ENCODE peak calls at places on chromosomes 16 and 17, in eight cellular contexts. One of them, this sample, is unnamed.

GRCh38 chr16:73214825-73215481 is 167.0 kb upstream of the ZFHX3 start:
- DNase-seq in Caco-2: no peak
- DNase-seq in left ventricle myocardium inferior: no peak
- DNase-seq in AG04450: peak
- DNase-seq in psoas muscle: no peak
- DNase-seq in testis: no peak
- DNase-seq in heart right ventricle: no peak
- DNase-seq in fibroblast of pulmonary artery: peak
- DNase-seq in this sample: no peak

GRCh38 chr17:73304971-73305786 is 6.6 kb downstream of the CDC42EP4 start:
- DNase-seq in Caco-2: no peak
- DNase-seq in left ventricle myocardium inferior: peak
- DNase-seq in AG04450: no peak
- DNase-seq in psoas muscle: peak
- DNase-seq in testis: peak
- DNase-seq in heart right ventricle: peak
- DNase-seq in fibroblast of pulmonary artery: peak
- DNase-seq in this sample: peak

GRCh38 chr16:27179500-27180072 is 23.7 kb upstream of the KDM8 start:
- DNase-seq in Caco-2: peak
- DNase-seq in left ventricle myocardium inferior: peak
- DNase-seq in AG04450: no peak
- DNase-seq in psoas muscle: peak
- DNase-seq in testis: peak
- DNase-seq in heart right ventricle: peak
- DNase-seq in fibroblast of pulmonary artery: peak
- DNase-seq in this sample: peak

GRCh38 chr17:17698869-17699351 is 17.7 kb downstream of the RAI1 start:
- DNase-seq in Caco-2: no peak
- DNase-seq in left ventricle myocardium inferior: no peak
- DNase-seq in AG04450: no peak
- DNase-seq in psoas muscle: no peak
- DNase-seq in testis: peak
- DNase-seq in heart right ventricle: no peak
- DNase-seq in fibroblast of pulmonary artery: no peak
- DNase-seq in this sample: no peak

GRCh38 chr16:69476920-69477418 is 52.5 kb downstream of the CYB5B start:
- DNase-seq in Caco-2: peak
- DNase-seq in left ventricle myocardium inferior: no peak
- DNase-seq in AG04450: peak
- DNase-seq in psoas muscle: no peak
- DNase-seq in testis: no peak
- DNase-seq in heart right ventricle: no peak
- DNase-seq in fibroblast of pulmonary artery: peak
- DNase-seq in this sample: peak

GRCh38 chr16:49775581-49775980 is 80.3 kb downstream of the ZNF423 start:
- DNase-seq in Caco-2: no peak
- DNase-seq in left ventricle myocardium inferior: no peak
- DNase-seq in AG04450: no peak
- DNase-seq in psoas muscle: no peak
- DNase-seq in testis: no peak
- DNase-seq in heart right ventricle: no peak
- DNase-seq in fibroblast of pulmonary artery: no peak
- DNase-seq in this sample: no peak

GRCh38 chr17:4074831-4075495 is 67.9 kb downstream of the ZZEF1 start:
- DNase-seq in Caco-2: no peak
- DNase-seq in left ventricle myocardium inferior: no peak
- DNase-seq in AG04450: peak
- DNase-seq in psoas muscle: no peak
- DNase-seq in testis: peak
- DNase-seq in heart right ventricle: no peak
- DNase-seq in fibroblast of pulmonary artery: peak
- DNase-seq in this sample: peak

GRCh38 chr16:35795361-35796029 is 2336.1 kb downstream of the TP53TG3F start:
- DNase-seq in Caco-2: no peak
- DNase-seq in left ventricle myocardium inferior: no peak
- DNase-seq in AG04450: no peak
- DNase-seq in psoas muscle: no peak
- DNase-seq in testis: peak
- DNase-seq in heart right ventricle: no peak
- DNase-seq in fibroblast of pulmonary artery: no peak
- DNase-seq in this sample: no peak

GRCh38 chr17:75129576-75129975 is 2.0 kb downstream of the NT5C start:
- DNase-seq in Caco-2: no peak
- DNase-seq in left ventricle myocardium inferior: no peak
- DNase-seq in AG04450: no peak
- DNase-seq in psoas muscle: no peak
- DNase-seq in testis: no peak
- DNase-seq in heart right ventricle: no peak
- DNase-seq in fibroblast of pulmonary artery: no peak
- DNase-seq in this sample: no peak

GRCh38 chr17:77328823-77329740 is 188.3 kb downstream of the SEC14L1 start:
- DNase-seq in Caco-2: no peak
- DNase-seq in left ventricle myocardium inferior: no peak
- DNase-seq in AG04450: no peak
- DNase-seq in psoas muscle: no peak
- DNase-seq in testis: peak
- DNase-seq in heart right ventricle: no peak
- DNase-seq in fibroblast of pulmonary artery: no peak
- DNase-seq in this sample: no peak

GRCh38 chr16:82695806-82696205 is 69.0 kb downstream of the CDH13 start:
- DNase-seq in Caco-2: no peak
- DNase-seq in left ventricle myocardium inferior: no peak
- DNase-seq in AG04450: no peak
- DNase-seq in psoas muscle: no peak
- DNase-seq in testis: no peak
- DNase-seq in heart right ventricle: no peak
- DNase-seq in fibroblast of pulmonary artery: no peak
- DNase-seq in this sample: no peak

GRCh38 chr16:79307214-79307613 is 293.3 kb downstream of the MAF start:
- DNase-seq in Caco-2: no peak
- DNase-seq in left ventricle myocardium inferior: peak
- DNase-seq in AG04450: no peak
- DNase-seq in psoas muscle: peak
- DNase-seq in testis: peak
- DNase-seq in heart right ventricle: peak
- DNase-seq in fibroblast of pulmonary artery: no peak
- DNase-seq in this sample: no peak

GRCh38 chr17:66395961-66396360 is 93.5 kb downstream of the PRKCA start:
- DNase-seq in Caco-2: no peak
- DNase-seq in left ventricle myocardium inferior: no peak
- DNase-seq in AG04450: no peak
- DNase-seq in psoas muscle: no peak
- DNase-seq in testis: no peak
- DNase-seq in heart right ventricle: no peak
- DNase-seq in fibroblast of pulmonary artery: no peak
- DNase-seq in this sample: no peak

GRCh38 chr17:10120749-10121148 is 77.7 kb downstream of the GAS7 start:
- DNase-seq in Caco-2: no peak
- DNase-seq in left ventricle myocardium inferior: no peak
- DNase-seq in AG04450: no peak
- DNase-seq in psoas muscle: no peak
- DNase-seq in testis: no peak
- DNase-seq in heart right ventricle: no peak
- DNase-seq in fibroblast of pulmonary artery: no peak
- DNase-seq in this sample: no peak

GRCh38 chr16:75648265-75649076 is 898 bp downstream of the TERF2IP start:
- DNase-seq in Caco-2: peak
- DNase-seq in left ventricle myocardium inferior: peak
- DNase-seq in AG04450: peak
- DNase-seq in psoas muscle: peak
- DNase-seq in testis: peak
- DNase-seq in heart right ventricle: peak
- DNase-seq in fibroblast of pulmonary artery: peak
- DNase-seq in this sample: peak

GRCh38 chr16:73265124-73265838 is 217.4 kb upstream of the ZFHX3 start:
- DNase-seq in Caco-2: no peak
- DNase-seq in left ventricle myocardium inferior: no peak
- DNase-seq in AG04450: no peak
- DNase-seq in psoas muscle: no peak
- DNase-seq in testis: no peak
- DNase-seq in heart right ventricle: no peak
- DNase-seq in fibroblast of pulmonary artery: no peak
- DNase-seq in this sample: no peak

GRCh38 chr16:3488801-3489200 is 6.5 kb downstream of the C16orf90 start:
- DNase-seq in Caco-2: no peak
- DNase-seq in left ventricle myocardium inferior: no peak
- DNase-seq in AG04450: no peak
- DNase-seq in psoas muscle: no peak
- DNase-seq in testis: no peak
- DNase-seq in heart right ventricle: no peak
- DNase-seq in fibroblast of pulmonary artery: no peak
- DNase-seq in this sample: no peak

GRCh38 chr16:50193594-50193993 is 40.5 kb downstream of the TENT4B start:
- DNase-seq in Caco-2: no peak
- DNase-seq in left ventricle myocardium inferior: no peak
- DNase-seq in AG04450: no peak
- DNase-seq in psoas muscle: no peak
- DNase-seq in testis: no peak
- DNase-seq in heart right ventricle: no peak
- DNase-seq in fibroblast of pulmonary artery: no peak
- DNase-seq in this sample: peak

DNA sequence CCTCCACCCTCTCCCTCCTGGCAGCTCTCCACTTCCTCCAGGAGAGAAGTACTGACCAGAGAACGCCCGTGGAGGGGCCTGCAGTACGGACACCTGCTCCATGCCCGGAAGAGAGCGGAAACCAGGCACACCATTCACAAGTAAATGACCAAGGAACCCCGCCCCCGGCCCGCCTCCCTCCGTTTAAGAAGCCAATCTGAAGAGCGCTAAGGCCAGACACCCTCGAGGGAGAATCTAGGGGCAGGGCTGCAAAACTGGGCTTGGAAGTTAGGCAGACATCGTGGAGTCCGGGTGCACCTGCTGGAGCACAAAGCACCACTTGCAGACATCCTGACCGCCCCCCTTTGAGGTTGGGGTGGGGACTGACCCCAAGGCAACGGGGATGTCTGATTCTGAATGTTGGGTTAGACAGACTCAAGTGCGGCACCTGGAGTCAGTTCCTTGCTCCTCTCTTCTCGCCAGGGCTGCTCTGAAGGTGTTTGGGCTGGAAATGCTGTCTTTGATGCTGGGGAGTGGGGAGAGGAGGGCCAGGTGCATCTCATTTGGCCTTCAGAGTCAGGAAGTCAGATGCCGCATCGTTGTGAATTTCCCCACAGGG is 964 bp upstream of the FAAP100 start:
- DNase-seq in Caco-2: peak
- DNase-seq in left ventricle myocardium inferior: peak
- DNase-seq in AG04450: no peak
- DNase-seq in psoas muscle: peak
- DNase-seq in testis: peak
- DNase-seq in heart right ventricle: peak
- DNase-seq in fibroblast of pulmonary artery: peak
- DNase-seq in this sample: peak
- TF ChIP-seq CTCF in Caco-2: no peak
- TF ChIP-seq CTCF in left ventricle myocardium inferior: no peak
- TF ChIP-seq CTCF in AG04450: no peak
- TF ChIP-seq CTCF in psoas muscle: no peak
- TF ChIP-seq CTCF in testis: no peak
- TF ChIP-seq CTCF in heart right ventricle: no peak
- TF ChIP-seq CTCF in fibroblast of pulmonary artery: no peak
- TF ChIP-seq CTCF in this sample: peak

GRCh38 chr17:80080081-80080480 is 21.3 kb upstream of the GAA start:
- DNase-seq in Caco-2: no peak
- DNase-seq in left ventricle myocardium inferior: no peak
- DNase-seq in AG04450: no peak
- DNase-seq in psoas muscle: no peak
- DNase-seq in testis: no peak
- DNase-seq in heart right ventricle: no peak
- DNase-seq in fibroblast of pulmonary artery: peak
- DNase-seq in this sample: no peak

GRCh38 chr17:80083136-80083661 is 18.2 kb upstream of the GAA start:
- DNase-seq in Caco-2: no peak
- DNase-seq in left ventricle myocardium inferior: no peak
- DNase-seq in AG04450: no peak
- DNase-seq in psoas muscle: no peak
- DNase-seq in testis: no peak
- DNase-seq in heart right ventricle: no peak
- DNase-seq in fibroblast of pulmonary artery: no peak
- DNase-seq in this sample: no peak

GRCh38 chr17:80084773-80085172 is 16.6 kb upstream of the GAA start:
- DNase-seq in Caco-2: no peak
- DNase-seq in left ventricle myocardium inferior: no peak
- DNase-seq in AG04450: no peak
- DNase-seq in psoas muscle: no peak
- DNase-seq in testis: no peak
- DNase-seq in heart right ventricle: no peak
- DNase-seq in fibroblast of pulmonary artery: no peak
- DNase-seq in this sample: no peak

GRCh38 chr17:80081596-80081995 is 19.8 kb upstream of the GAA start:
- DNase-seq in Caco-2: no peak
- DNase-seq in left ventricle myocardium inferior: no peak
- DNase-seq in AG04450: no peak
- DNase-seq in psoas muscle: peak
- DNase-seq in testis: no peak
- DNase-seq in heart right ventricle: no peak
- DNase-seq in fibroblast of pulmonary artery: no peak
- DNase-seq in this sample: no peak

GRCh38 chr17:80082403-80083135 is 18.8 kb upstream of the GAA start:
- DNase-seq in Caco-2: peak
- DNase-seq in left ventricle myocardium inferior: no peak
- DNase-seq in AG04450: peak
- DNase-seq in psoas muscle: peak
- DNase-seq in testis: peak
- DNase-seq in heart right ventricle: no peak
- DNase-seq in fibroblast of pulmonary artery: peak
- DNase-seq in this sample: peak
- H3K4me3 ChIP-seq in Caco-2: no peak
- H3K4me3 ChIP-seq in left ventricle myocardium inferior: peak
- H3K4me3 ChIP-seq in AG04450: no peak
- H3K4me3 ChIP-seq in psoas muscle: peak
- H3K4me3 ChIP-seq in testis: no peak
- H3K4me3 ChIP-seq in heart right ventricle: no peak
- H3K4me3 ChIP-seq in fibroblast of pulmonary artery: no peak
- H3K4me3 ChIP-seq in this sample: no peak

GRCh38 chr17:45048795-45049563 is 2.5 kb downstream of the DCAKD start:
- DNase-seq in Caco-2: no peak
- DNase-seq in left ventricle myocardium inferior: no peak
- DNase-seq in AG04450: no peak
- DNase-seq in psoas muscle: no peak
- DNase-seq in testis: no peak
- DNase-seq in heart right ventricle: no peak
- DNase-seq in fibroblast of pulmonary artery: no peak
- DNase-seq in this sample: no peak
- TF ChIP-seq CTCF in Caco-2: peak
- TF ChIP-seq CTCF in left ventricle myocardium inferior: peak
- TF ChIP-seq CTCF in AG04450: peak
- TF ChIP-seq CTCF in psoas muscle: peak
- TF ChIP-seq CTCF in testis: peak
- TF ChIP-seq CTCF in heart right ventricle: no peak
- TF ChIP-seq CTCF in fibroblast of pulmonary artery: peak
- TF ChIP-seq CTCF in this sample: peak

GRCh38 chr17:62621223-62621622 is 6.2 kb upstream of the MRC2 start:
- DNase-seq in Caco-2: no peak
- DNase-seq in left ventricle myocardium inferior: no peak
- DNase-seq in AG04450: no peak
- DNase-seq in psoas muscle: no peak
- DNase-seq in testis: no peak
- DNase-seq in heart right ventricle: no peak
- DNase-seq in fibroblast of pulmonary artery: no peak
- DNase-seq in this sample: no peak
- H3K4me3 ChIP-seq in Caco-2: no peak
- H3K4me3 ChIP-seq in left ventricle myocardium inferior: no peak
- H3K4me3 ChIP-seq in AG04450: no peak
- H3K4me3 ChIP-seq in psoas muscle: no peak
- H3K4me3 ChIP-seq in testis: no peak
- H3K4me3 ChIP-seq in heart right ventricle: no peak
- H3K4me3 ChIP-seq in fibroblast of pulmonary artery: no peak
- H3K4me3 ChIP-seq in this sample: no peak

This sample was measured in epithelial cell of esophagus.